ENCODE peak calls at places on chromosome X, in ten cellular contexts. R is HFF-Myc; T is CD4-positive, alpha-beta memory T cell; B is pancreas; I is transverse colon; Z is right lobe of liver; J is cardiac fibroblast; G is gastrocnemius medialis; Y is IMR-90; O is CD8-positive, alpha-beta memory T cell. W is an unnamed sample.

GRCh38 chrX:69158166-69159040 is 6.8 kb downstream of the PJA1 start:
- DNase-seq in R (no peak), T (peak), B (peak), I (peak), Z (peak), J (peak), G (no peak), Y (peak), O (no peak), W (no peak)

GRCh38 chrX:132491191-132491590 is 2.4 kb upstream of the MBNL3 start:
- DNase-seq in R (no peak), T (peak), B (peak), I (peak), Z (peak), J (no peak), G (no peak), Y (no peak), O (no peak), W (peak)

GRCh38 chrX:118536687-118537461 is 41.3 kb downstream of the DOCK11 start:
- DNase-seq in R (no peak), T (peak), B (no peak), I (no peak), Z (no peak), J (peak), G (no peak), Y (peak), O (peak), W (no peak)

GRCh38 chrX:50154429-50154828 is 46.4 kb downstream of the AKAP4 start:
- DNase-seq in R (no peak), T (no peak), B (no peak), I (no peak), Z (no peak), J (no peak), G (no peak), Y (no peak), O (no peak), W (no peak)

GRCh38 chrX:107935200-107935599 is 47.0 kb downstream of the TEX13B start:
- DNase-seq in R (no peak), T (no peak), B (no peak), I (no peak), Z (no peak), J (peak), G (no peak), Y (peak), O (no peak), W (no peak)

GRCh38 chrX:29947225-29947624 is 268.1 kb upstream of the MAGEB2 start:
- DNase-seq in R (no peak), T (no peak), B (no peak), I (no peak), Z (no peak), J (peak), G (no peak), Y (no peak), O (no peak), W (no peak)

GRCh38 chrX:129161108-129161507 is 362.2 kb downstream of the SMARCA1 start:
- DNase-seq in R (no peak), T (no peak), B (no peak), I (no peak), Z (no peak), J (no peak), G (no peak), Y (no peak), O (no peak), W (no peak)

GRCh38 chrX:11664211-11664888 is 1.4 kb downstream of the ARHGAP6 start:
- DNase-seq in R (no peak), T (no peak), B (no peak), I (no peak), Z (no peak), J (peak), G (no peak), Y (no peak), O (no peak), W (no peak)

GRCh38 chrX:148417934-148418333 is 82.5 kb upstream of the AFF2 start:
- DNase-seq in R (no peak), T (no peak), B (no peak), I (no peak), Z (no peak), J (peak), G (no peak), Y (no peak), O (no peak), W (no peak)

GRCh38 chrX:126164689-126165400 is 1.2 kb downstream of the DCAF12L2 start:
- DNase-seq in R (no peak), T (no peak), B (no peak), I (no peak), Z (no peak), J (no peak), G (no peak), Y (no peak), O (no peak), W (no peak)

GRCh38 chrX:110745288-110745687 is 50.3 kb downstream of the CHRDL1 start:
- DNase-seq in R (no peak), T (no peak), B (no peak), I (no peak), Z (no peak), J (no peak), G (no peak), Y (no peak), O (no peak), W (no peak)

GRCh38 chrX:100685284-100685996 is 41.4 kb downstream of the SRPX2 start:
- DNase-seq in R (peak), T (peak), B (peak), I (peak), Z (peak), J (peak), G (no peak), Y (peak), O (peak), W (peak)

GRCh38 chrX:134998246-134998645 is 7.5 kb downstream of the SMIM10 start:
- DNase-seq in R (no peak), T (no peak), B (no peak), I (no peak), Z (no peak), J (no peak), G (no peak), Y (no peak), O (no peak), W (no peak)

GRCh38 chrX:83008415-83008814 is 499.7 kb upstream of the POU3F4 start:
- DNase-seq in R (no peak), T (no peak), B (no peak), I (no peak), Z (no peak), J (peak), G (no peak), Y (no peak), O (no peak), W (no peak)

GRCh38 chrX:136750364-136750763 is 30.4 kb downstream of the ARHGEF6 start:
- DNase-seq in R (no peak), T (no peak), B (no peak), I (no peak), Z (no peak), J (peak), G (no peak), Y (no peak), O (no peak), W (no peak)

GRCh38 chrX:78625292-78625909 is 33.7 kb downstream of the RTL3 start:
- DNase-seq in R (no peak), T (no peak), B (no peak), I (no peak), Z (no peak), J (no peak), G (no peak), Y (no peak), O (no peak), W (no peak)

GRCh38 chrX:13418126-13419091 is 98.6 kb upstream of the ATXN3L start:
- DNase-seq in R (no peak), T (no peak), B (no peak), I (no peak), Z (no peak), J (peak), G (no peak), Y (peak), O (no peak), W (no peak)

GRCh38 chrX:77640702-77641101 is 145.3 kb downstream of the ATRX start:
- DNase-seq in R (no peak), T (no peak), B (no peak), I (no peak), Z (no peak), J (no peak), G (no peak), Y (no peak), O (no peak), W (no peak)

GRCh38 chrX:110167952-110168451 is 149.9 kb downstream of the AMMECR1 start:
- DNase-seq in R (no peak), T (peak), B (no peak), I (peak), Z (peak), J (peak), G (no peak), Y (no peak), O (peak), W (peak)

GRCh38 chrX:8043546-8043945 is 116.3 kb upstream of the PNPLA4 start:
- DNase-seq in R (no peak), T (no peak), B (no peak), I (no peak), Z (no peak), J (no peak), G (no peak), Y (no peak), O (no peak), W (no peak)

GRCh38 chrX:140762061-140762460 is 52.5 kb downstream of the LINC00632 start:
- DNase-seq in R (no peak), T (peak), B (peak), I (peak), Z (peak), J (peak), G (no peak), Y (peak), O (no peak), W (no peak)

GRCh38 chrX:153966841-153967535 is 4.6 kb downstream of the HCFC1 start:
- DNase-seq in R (no peak), T (no peak), B (no peak), I (no peak), Z (no peak), J (no peak), G (no peak), Y (peak), O (peak), W (no peak)
- H3K4me3 ChIP-seq in R (peak), T (peak), B (no peak), I (no peak), Z (no peak), J (no peak), G (no peak), Y (no peak), O (peak), W (peak)

DNA sequence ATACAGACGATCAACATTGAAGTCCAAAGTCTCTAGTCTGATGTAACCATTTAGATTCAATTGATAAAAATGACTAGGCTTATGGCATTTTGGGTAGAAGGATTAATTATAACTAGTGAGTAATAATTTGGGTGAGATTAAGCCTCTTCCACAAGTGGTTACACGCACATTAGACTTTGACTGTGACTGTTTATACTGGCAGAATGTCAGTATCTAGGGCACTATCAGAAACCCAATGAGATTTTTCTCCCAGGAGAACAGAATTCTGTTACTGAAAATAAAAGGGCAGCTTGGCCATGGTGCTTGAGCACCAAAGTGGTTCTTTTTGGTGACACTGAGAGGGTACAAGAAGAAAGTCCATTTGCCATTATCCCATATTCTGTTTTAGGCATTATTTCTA is 3.3 kb downstream of the PLS3 start:
- DNase-seq in R (no peak), T (no peak), B (no peak), I (no peak), Z (no peak), J (peak), G (no peak), Y (peak), O (no peak), W (no peak)
- H3K4me3 ChIP-seq in R (no peak), T (no peak), B (no peak), I (no peak), Z (no peak), J (no peak), G (no peak), Y (no peak), O (no peak), W (no peak)

DNA sequence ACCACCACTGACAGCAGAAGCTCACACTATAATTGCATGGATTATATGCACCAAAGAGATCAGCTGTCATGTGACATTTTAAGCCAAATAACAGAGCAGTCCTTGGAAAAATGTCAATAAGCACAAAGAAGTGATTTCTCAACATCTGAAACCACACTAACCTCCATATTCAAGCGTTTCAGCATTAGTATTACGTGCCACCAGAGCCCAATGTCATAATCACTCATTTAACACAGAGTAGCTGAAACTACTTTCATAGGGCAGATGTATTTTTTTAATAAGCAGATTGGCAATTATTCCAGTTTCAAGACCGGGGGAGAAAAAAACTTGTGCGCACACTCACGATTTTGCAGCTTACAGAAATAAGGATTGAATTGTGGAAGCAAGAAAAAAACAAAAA is 76.6 kb downstream of the SH3KBP1 start:
- DNase-seq in R (no peak), T (no peak), B (no peak), I (no peak), Z (no peak), J (peak), G (no peak), Y (peak), O (no peak), W (no peak)
- H3K4me3 ChIP-seq in R (no peak), T (no peak), B (no peak), I (no peak), Z (no peak), J (no peak), G (no peak), Y (no peak), O (no peak), W (no peak)

GRCh38 chrX:39691724-39692123 is 406.0 kb downstream of the BCOR start:
- DNase-seq in R (no peak), T (no peak), B (no peak), I (no peak), Z (no peak), J (no peak), G (no peak), Y (no peak), O (no peak), W (no peak)

GRCh38 chrX:39690541-39691415 is 407.0 kb downstream of the BCOR start:
- DNase-seq in R (no peak), T (no peak), B (no peak), I (peak), Z (no peak), J (no peak), G (no peak), Y (no peak), O (no peak), W (no peak)

GRCh38 chrX:39688576-39689373 is 409.0 kb downstream of the BCOR start:
- DNase-seq in R (no peak), T (no peak), B (peak), I (peak), Z (peak), J (peak), G (no peak), Y (peak), O (no peak), W (no peak)

GRCh38 chrX:39688219-39688575 is 409.6 kb downstream of the BCOR start:
- DNase-seq in R (no peak), T (no peak), B (no peak), I (no peak), Z (no peak), J (no peak), G (no peak), Y (no peak), O (no peak), W (no peak)

GRCh38 chrX:39689374-39690104 is 408.2 kb downstream of the BCOR start:
- DNase-seq in R (no peak), T (no peak), B (no peak), I (peak), Z (no peak), J (no peak), G (no peak), Y (no peak), O (no peak), W (no peak)
- H3K4me3 ChIP-seq in R (peak), T (no peak), B (peak), I (peak), Z (peak), J (peak), G (peak), Y (peak), O (no peak), W (no peak)

GRCh38 chrX:15498741-15499140 is 1.9 kb upstream of the BMX start:
- DNase-seq in R (no peak), T (no peak), B (no peak), I (no peak), Z (no peak), J (no peak), G (no peak), Y (no peak), O (no peak), W (no peak)
- H3K4me3 ChIP-seq in R (no peak), T (no peak), B (no peak), I (no peak), Z (no peak), J (no peak), G (no peak), Y (no peak), O (no peak), W (no peak)

DNA sequence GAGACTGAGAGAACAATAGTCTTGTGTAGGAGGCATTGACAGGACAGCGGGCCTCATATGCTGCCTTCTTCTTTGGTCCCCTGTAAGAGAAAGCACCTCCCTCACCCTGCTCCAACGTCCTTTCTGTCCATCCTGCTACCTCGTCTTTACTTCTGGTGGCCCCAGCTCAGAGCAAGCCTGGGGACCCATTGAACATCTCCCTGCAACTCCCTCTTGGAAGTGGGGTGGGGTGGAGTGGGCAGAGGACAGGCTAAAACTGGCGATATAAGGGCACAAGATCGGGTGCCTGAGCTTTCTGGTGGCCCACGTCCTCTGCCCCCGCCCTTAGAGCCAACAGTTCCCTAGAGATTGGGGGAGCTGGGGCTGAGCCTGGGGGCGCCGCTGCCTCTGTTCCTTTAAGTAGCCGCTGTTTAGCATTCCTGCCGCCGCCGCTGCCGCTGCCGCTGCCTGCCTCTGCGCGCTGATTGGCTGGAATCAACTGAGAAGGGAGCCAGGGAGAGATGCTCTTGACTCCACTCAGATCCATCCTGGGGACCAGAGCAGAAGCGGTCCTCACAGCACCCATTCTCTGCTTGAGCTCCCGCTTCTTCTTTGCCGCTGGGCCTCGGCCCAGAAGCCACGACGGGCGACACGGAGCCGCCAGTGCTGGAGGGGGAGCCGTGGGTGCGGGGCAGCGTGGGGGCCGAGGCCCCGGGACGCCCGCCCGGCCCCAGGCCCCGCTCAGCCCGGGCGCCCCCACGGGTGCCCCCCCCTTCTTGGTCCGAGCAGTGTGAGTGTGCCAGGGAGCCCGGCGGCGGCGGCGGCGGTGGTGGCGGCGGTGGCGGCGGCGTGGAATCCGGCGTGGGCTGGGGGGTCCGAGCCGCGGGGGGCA is at the start of gene DLG3:
- DNase-seq in R (no peak), T (no peak), B (no peak), I (no peak), Z (no peak), J (peak), G (no peak), Y (peak), O (no peak), W (no peak)
- H3K4me3 ChIP-seq in R (no peak), T (no peak), B (peak), I (peak), Z (no peak), J (no peak), G (no peak), Y (peak), O (no peak), W (peak)

DNA sequence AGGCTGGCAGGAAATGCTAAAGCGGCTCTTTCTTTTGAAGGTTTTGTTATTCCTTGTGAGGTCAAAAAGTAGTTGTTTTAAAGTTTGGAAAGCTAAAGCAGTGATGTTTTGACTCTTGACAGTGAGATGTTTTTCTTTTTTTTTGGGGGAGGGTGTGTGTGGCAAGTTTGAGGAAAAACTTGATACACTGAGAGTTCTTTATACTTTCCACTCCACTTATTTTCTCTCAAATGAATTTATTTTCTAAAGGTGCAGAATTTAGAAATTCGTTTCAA is 22.7 kb downstream of the PLS3 start:
- DNase-seq in R (no peak), T (no peak), B (no peak), I (no peak), Z (no peak), J (no peak), G (no peak), Y (no peak), O (no peak), W (no peak)
- H3K4me3 ChIP-seq in R (no peak), T (no peak), B (no peak), I (no peak), Z (no peak), J (no peak), G (no peak), Y (no peak), O (no peak), W (no peak)

W was measured in effector memory CD4-positive, alpha-beta T cell.